ENCODE peak calls at places on chromosomes 6 and 20, in five cellular contexts. Z is lower lobe of right lung, I is A549, J is prostate gland, Q is cardiac muscle cell. G is an unnamed sample.

GRCh38 chr20:24109537-24109936 is 121.0 kb upstream of the GGTLC1 start:
- DNase-seq in Z (no peak), I (no peak), J (no peak), Q (no peak), G (no peak)

GRCh38 chr20:37323985-37324384 is 22.0 kb upstream of the SRC start:
- DNase-seq in Z (no peak), I (no peak), J (no peak), Q (peak; percentile 68), G (no peak)

GRCh38 chr6:111957623-111958315 is 84.5 kb upstream of the FYN start:
- DNase-seq in Z (no peak), I (no peak), J (no peak), Q (no peak), G (no peak)

GRCh38 chr6:31701666-31702420 is 1.3 kb downstream of the ABHD16A start:
- DNase-seq in Z (no peak), I (no peak), J (no peak), Q (peak; percentile 32), G (no peak)

GRCh38 chr6:118263929-118264486 is 284.1 kb upstream of the PLN start:
- DNase-seq in Z (no peak), I (peak; percentile 5), J (no peak), Q (peak; percentile 58), G (no peak)

GRCh38 chr6:100665041-100665380 is 200.3 kb upstream of the SIM1 start:
- DNase-seq in Z (no peak), I (no peak), J (no peak), Q (no peak), G (peak; percentile 19)

GRCh38 chr20:846894-847278 is 13.4 kb downstream of the FAM110A start:
- DNase-seq in Z (peak; percentile 63), I (no peak), J (no peak), Q (no peak), G (peak; percentile 38)

GRCh38 chr20:53872081-53872541 is 198.3 kb downstream of the BCAS1 start:
- DNase-seq in Z (no peak), I (no peak), J (no peak), Q (no peak), G (no peak)

GRCh38 chr6:123962508-123962907 is 158.8 kb downstream of the NKAIN2 start:
- DNase-seq in Z (peak; percentile 72), I (no peak), J (no peak), Q (no peak), G (peak; percentile 53)

GRCh38 chr20:34570859-34571306 is 12.4 kb downstream of the MAP1LC3A start:
- DNase-seq in Z (no peak), I (no peak), J (no peak), Q (peak; percentile 91), G (no peak)

GRCh38 chr6:35343835-35344550 is 1.6 kb downstream of the PPARD start:
- DNase-seq in Z (no peak), I (no peak), J (no peak), Q (no peak), G (no peak)

GRCh38 chr20:22466447-22467171 is 117.8 kb downstream of the FOXA2 start:
- DNase-seq in Z (no peak), I (no peak), J (no peak), Q (no peak), G (no peak)

GRCh38 chr6:168368063-168368835 is 48.7 kb upstream of the DACT2 start:
- DNase-seq in Z (no peak), I (no peak), J (no peak), Q (peak; percentile 82), G (no peak)

GRCh38 chr20:46954490-46955038 is 59.9 kb downstream of the EYA2 start:
- DNase-seq in Z (no peak), I (peak; percentile 94), J (no peak), Q (peak; percentile 85), G (no peak)

GRCh38 chr6:169959129-169960002 is 207.9 kb downstream of the ERMARD start:
- DNase-seq in Z (peak; percentile 60), I (no peak), J (peak; percentile 71), Q (no peak), G (peak; percentile 73)

GRCh38 chr6:145036848-145037567 is 698.3 kb downstream of the EPM2A start:
- DNase-seq in Z (no peak), I (no peak), J (no peak), Q (peak; percentile 40), G (no peak)

GRCh38 chr6:35178012-35178411 is 35.7 kb upstream of the SCUBE3 start:
- DNase-seq in Z (no peak), I (no peak), J (no peak), Q (no peak), G (no peak)

GRCh38 chr6:36758516-36759176 is 61.0 kb downstream of the RAB44 start:
- DNase-seq in Z (no peak), I (no peak), J (no peak), Q (no peak), G (peak; percentile 76)

DNA sequence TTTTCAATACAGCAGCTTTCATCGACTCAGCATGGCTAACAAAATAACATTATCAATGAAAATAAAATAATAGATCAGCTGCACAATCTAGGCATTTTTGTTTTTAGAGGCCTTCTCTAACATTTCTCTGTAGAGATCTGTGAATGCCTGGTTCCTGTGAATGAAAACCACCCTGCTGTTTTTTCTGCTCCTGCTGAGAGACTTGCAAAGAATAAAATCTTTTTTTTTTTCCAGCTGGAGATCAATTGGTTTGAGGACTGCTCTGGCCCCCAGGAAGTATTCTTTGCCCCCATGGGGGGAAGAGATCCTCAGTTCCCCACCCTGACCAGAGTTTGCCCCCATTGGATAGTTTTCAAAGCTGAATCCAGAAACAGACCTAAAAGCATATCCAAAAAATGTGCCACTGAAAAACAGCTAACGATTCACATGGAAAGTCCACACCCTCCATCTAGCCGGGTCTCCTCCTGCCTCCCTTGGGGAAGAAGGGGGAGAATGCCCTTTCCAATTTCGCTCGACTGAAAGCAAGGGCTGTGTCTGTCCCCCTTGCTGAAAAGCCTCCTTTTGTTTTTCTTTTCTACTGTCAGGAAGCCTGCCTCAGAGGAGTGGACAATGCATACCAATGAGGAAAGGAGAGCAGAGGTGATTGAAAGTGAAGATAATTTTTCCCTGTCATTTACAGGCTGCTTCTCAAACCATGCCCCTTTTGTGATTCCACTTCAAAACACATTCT is 317.4 kb downstream of the PRKN start:
- DNase-seq in Z (no peak), I (no peak), J (no peak), Q (no peak), G (no peak)
- H3K4me3 ChIP-seq in Z (no peak overlapping the region), I (no peak overlapping the region), J (no peak overlapping the region), Q (no peak overlapping the region), G (no peak overlapping the region)

GRCh38 chr6:139514819-139515218 is 140.4 kb upstream of the CITED2 start:
- DNase-seq in Z (no peak), I (no peak), J (no peak), Q (no peak), G (no peak)
- H3K27ac ChIP-seq in Z (no peak overlapping the region), I (no peak overlapping the region), J (no peak overlapping the region), Q (peak overlapping the region; percentile 56), G (no peak overlapping the region)

GRCh38 chr6:7431594-7432390 is 42.2 kb downstream of the RIOK1 start:
- DNase-seq in Z (no peak), I (no peak), J (no peak), Q (peak; percentile 48), G (no peak)
- H3K4me3 ChIP-seq in Z (no peak overlapping the region), I (no peak overlapping the region), J (no peak overlapping the region), Q (no peak overlapping the region), G (no peak overlapping the region)

DNA sequence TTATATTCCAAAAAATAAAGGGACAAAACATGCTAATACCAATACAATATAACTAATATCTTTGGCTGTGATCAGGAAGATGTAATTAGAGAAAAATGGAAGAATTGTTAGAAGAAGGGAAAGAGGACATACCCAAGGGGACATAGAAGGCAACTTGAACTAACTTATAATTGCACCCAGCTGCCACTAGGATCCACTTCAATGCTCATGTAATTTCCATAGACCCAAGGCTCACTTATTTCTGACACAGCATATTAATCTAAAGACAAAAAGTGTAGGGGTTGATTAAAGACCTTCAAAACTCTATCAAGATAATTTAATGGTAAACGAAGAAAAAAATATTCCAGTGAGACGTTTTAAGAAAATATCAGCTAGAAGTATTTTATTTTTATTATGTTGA is 396.0 kb upstream of the ADGRB3 start:
- DNase-seq in Z (no peak), I (no peak), J (no peak), Q (no peak), G (no peak)
- H3K27ac ChIP-seq in Z (no peak overlapping the region), I (no peak overlapping the region), J (no peak overlapping the region), Q (no peak overlapping the region), G (no peak overlapping the region)

DNA sequence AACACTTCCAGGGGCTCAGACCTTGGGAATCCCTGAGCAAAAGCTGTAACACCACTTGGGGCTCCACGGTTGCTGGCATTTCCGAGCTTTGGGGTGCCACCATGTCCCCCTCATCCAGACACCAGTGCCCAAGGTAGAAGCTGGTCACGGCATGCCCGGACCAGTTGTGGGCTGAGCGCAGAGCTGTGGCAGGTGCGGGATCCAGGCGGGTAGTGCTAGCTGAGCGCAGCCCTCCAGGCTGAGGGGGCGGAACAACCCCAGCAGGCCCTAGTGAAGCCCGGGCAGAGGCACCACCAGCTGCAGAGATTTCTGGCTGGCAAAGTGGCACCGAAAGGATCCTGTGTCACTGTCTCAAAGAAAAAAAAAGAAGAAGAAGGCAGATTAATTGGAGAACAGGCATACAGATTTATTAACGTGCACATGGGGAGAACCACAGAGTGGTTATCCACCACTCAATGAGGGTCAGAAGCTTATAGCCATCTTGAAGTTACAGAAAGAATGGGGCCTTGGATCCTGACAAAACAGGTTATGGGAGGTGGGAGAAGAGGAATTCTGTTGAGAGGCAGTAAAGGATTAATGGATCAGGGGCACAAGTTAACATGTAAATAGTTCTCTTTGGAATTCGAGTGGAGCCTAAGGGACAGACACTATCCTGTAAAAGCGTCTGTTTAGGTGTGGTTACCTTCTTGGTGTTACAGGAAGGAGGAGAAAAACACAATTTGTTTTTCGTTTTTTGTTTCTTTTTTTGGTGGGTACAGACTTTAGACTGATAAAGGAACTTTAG is 107.5 kb downstream of the CD24 start:
- DNase-seq in Z (no peak), I (no peak), J (no peak), Q (no peak), G (no peak)
- H3K4me3 ChIP-seq in Z (no peak overlapping the region), I (no peak overlapping the region), J (no peak overlapping the region), Q (no peak overlapping the region), G (no peak overlapping the region)

GRCh38 chr6:3356824-3357420 is 98.2 kb downstream of the PSMG4 start:
- DNase-seq in Z (no peak), I (peak; percentile 76), J (no peak), Q (peak; percentile 40), G (no peak)
- H3K27ac ChIP-seq in Z (peak overlapping the region; percentile 83), I (peak overlapping the region; percentile 86), J (peak overlapping the region; percentile 94), Q (no peak overlapping the region), G (peak overlapping the region; percentile 95)

G was measured in transverse colon.